ENCODE peak calls at places on chromosomes 7 and 10, in four cellular contexts. One of them, this sample, is unnamed.

GRCh38 chr7:70679666-70680065 is 452.3 kb upstream of the GALNT17 start:
- DNase-seq in GM12878: peak; percentile 46
- DNase-seq in body of pancreas: no peak
- DNase-seq in epithelial cell of esophagus: no peak
- DNase-seq in this sample: no peak

GRCh38 chr7:55593515-55594318 is 21.4 kb upstream of the VOPP1 start:
- DNase-seq in GM12878: no peak
- DNase-seq in body of pancreas: peak; percentile 64
- DNase-seq in epithelial cell of esophagus: peak; percentile 67
- DNase-seq in this sample: peak; percentile 82

GRCh38 chr10:132571565-132572544 is 34.3 kb downstream of the INPP5A start:
- DNase-seq in GM12878: peak; percentile 95
- DNase-seq in body of pancreas: peak; percentile 59
- DNase-seq in epithelial cell of esophagus: peak; percentile 94
- DNase-seq in this sample: peak; percentile 72

GRCh38 chr7:152430857-152431256 is 4.9 kb downstream of the KMT2C start:
- DNase-seq in GM12878: no peak
- DNase-seq in body of pancreas: no peak
- DNase-seq in epithelial cell of esophagus: no peak
- DNase-seq in this sample: no peak

GRCh38 chr10:93977442-93977841 is 16.3 kb upstream of the PLCE1 start:
- DNase-seq in GM12878: no peak
- DNase-seq in body of pancreas: no peak
- DNase-seq in epithelial cell of esophagus: no peak
- DNase-seq in this sample: no peak

GRCh38 chr10:127925471-127926207 is 18.7 kb downstream of the PTPRE start:
- DNase-seq in GM12878: no peak
- DNase-seq in body of pancreas: no peak
- DNase-seq in epithelial cell of esophagus: no peak
- DNase-seq in this sample: no peak

GRCh38 chr7:87797798-87798403 is 78.3 kb downstream of the SLC25A40 start:
- DNase-seq in GM12878: peak; percentile 45
- DNase-seq in body of pancreas: no peak
- DNase-seq in epithelial cell of esophagus: peak; percentile 83
- DNase-seq in this sample: no peak

GRCh38 chr7:114656471-114656870 is 241.9 kb downstream of the FOXP2 start:
- DNase-seq in GM12878: no peak
- DNase-seq in body of pancreas: no peak
- DNase-seq in epithelial cell of esophagus: no peak
- DNase-seq in this sample: no peak

GRCh38 chr10:101050206-101051069 is 11.4 kb upstream of the KAZALD1 start:
- DNase-seq in GM12878: no peak
- DNase-seq in body of pancreas: peak; percentile 80
- DNase-seq in epithelial cell of esophagus: peak; percentile 59
- DNase-seq in this sample: peak; percentile 77

GRCh38 chr7:43647314-43647691 is 64.4 kb downstream of the STK17A start:
- DNase-seq in GM12878: no peak
- DNase-seq in body of pancreas: no peak
- DNase-seq in epithelial cell of esophagus: no peak
- DNase-seq in this sample: no peak

GRCh38 chr7:136925049-136925448 is 56.6 kb downstream of the CHRM2 start:
- DNase-seq in GM12878: no peak
- DNase-seq in body of pancreas: no peak
- DNase-seq in epithelial cell of esophagus: no peak
- DNase-seq in this sample: no peak

GRCh38 chr7:149808311-149808710 is 29.9 kb upstream of the ZNF862 start:
- DNase-seq in GM12878: no peak
- DNase-seq in body of pancreas: no peak
- DNase-seq in epithelial cell of esophagus: no peak
- DNase-seq in this sample: no peak

GRCh38 chr7:149811831-149812490 is 26.2 kb upstream of the ZNF862 start:
- DNase-seq in GM12878: no peak
- DNase-seq in body of pancreas: no peak
- DNase-seq in epithelial cell of esophagus: no peak
- DNase-seq in this sample: no peak

GRCh38 chr7:149813254-149814035 is 24.7 kb upstream of the ZNF862 start:
- DNase-seq in GM12878: no peak
- DNase-seq in body of pancreas: no peak
- DNase-seq in epithelial cell of esophagus: no peak
- DNase-seq in this sample: no peak

GRCh38 chr7:149809215-149809614 is 29.0 kb upstream of the ZNF862 start:
- DNase-seq in GM12878: no peak
- DNase-seq in body of pancreas: peak; percentile 49
- DNase-seq in epithelial cell of esophagus: no peak
- DNase-seq in this sample: no peak

GRCh38 chr7:149811221-149811620 is 27.0 kb upstream of the ZNF862 start:
- DNase-seq in GM12878: no peak
- DNase-seq in body of pancreas: no peak
- DNase-seq in epithelial cell of esophagus: peak; percentile 17
- DNase-seq in this sample: no peak
- TF ChIP-seq CTCF in GM12878: peak; percentile 28
- TF ChIP-seq CTCF in body of pancreas: no peak
- TF ChIP-seq CTCF in epithelial cell of esophagus: peak; percentile 46
- TF ChIP-seq CTCF in this sample: no peak

GRCh38 chr7:30682131-30683083 is at the start of gene CRHR2:
- DNase-seq in GM12878: no peak
- DNase-seq in body of pancreas: no peak
- DNase-seq in epithelial cell of esophagus: no peak
- DNase-seq in this sample: no peak
- TF ChIP-seq CTCF in GM12878: no peak
- TF ChIP-seq CTCF in body of pancreas: peak; percentile 7
- TF ChIP-seq CTCF in epithelial cell of esophagus: no peak
- TF ChIP-seq CTCF in this sample: no peak

GRCh38 chr7:105387621-105388372 is 924 bp downstream of the SRPK2 start:
- DNase-seq in GM12878: no peak
- DNase-seq in body of pancreas: peak; percentile 62
- DNase-seq in epithelial cell of esophagus: peak; percentile 65
- DNase-seq in this sample: peak; percentile 63

GRCh38 chr7:105389889-105390288 is 1.2 kb upstream of the SRPK2 start:
- DNase-seq in GM12878: no peak
- DNase-seq in body of pancreas: no peak
- DNase-seq in epithelial cell of esophagus: no peak
- DNase-seq in this sample: no peak

GRCh38 chr7:105388373-105389089 is at the start of gene SRPK2:
- DNase-seq in GM12878: no peak
- DNase-seq in body of pancreas: peak; percentile 75
- DNase-seq in epithelial cell of esophagus: peak; percentile 80
- DNase-seq in this sample: peak; percentile 84

GRCh38 chr7:105391429-105391828 is 2.7 kb upstream of the SRPK2 start:
- DNase-seq in GM12878: no peak
- DNase-seq in body of pancreas: no peak
- DNase-seq in epithelial cell of esophagus: no peak
- DNase-seq in this sample: no peak

DNA sequence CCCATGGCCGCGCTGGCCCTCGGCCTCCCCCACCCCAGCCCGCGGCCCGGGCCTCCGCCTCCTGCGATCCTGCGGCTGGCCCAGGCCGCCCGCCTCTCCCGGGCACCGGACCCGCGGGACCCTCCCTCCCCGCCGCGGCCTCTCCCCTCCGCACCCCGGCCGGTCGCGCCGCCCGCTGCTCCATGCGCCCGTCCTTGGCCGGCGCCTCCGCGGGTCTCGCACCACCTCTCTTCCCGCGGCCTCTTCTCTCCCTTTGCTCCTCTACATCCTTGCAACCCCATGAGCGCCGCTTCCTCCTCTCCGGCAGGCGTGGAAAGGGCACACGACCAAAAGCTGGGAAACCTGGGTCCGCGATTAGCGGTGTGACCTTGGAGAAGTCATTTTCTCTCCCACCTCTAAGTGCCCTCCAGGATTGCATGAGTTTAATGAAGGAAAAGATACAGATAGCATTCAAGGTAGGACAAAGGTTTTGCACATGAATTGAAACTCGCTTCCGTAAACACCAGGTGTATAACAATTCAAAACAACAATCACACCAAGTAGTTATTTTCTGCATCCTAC is 449 bp upstream of the SRPK2 start:
- DNase-seq in GM12878: no peak
- DNase-seq in body of pancreas: peak; percentile 54
- DNase-seq in epithelial cell of esophagus: peak; percentile 51
- DNase-seq in this sample: peak; percentile 48
- TF ChIP-seq CTCF in GM12878: no peak
- TF ChIP-seq CTCF in body of pancreas: no peak
- TF ChIP-seq CTCF in epithelial cell of esophagus: peak; percentile 20
- TF ChIP-seq CTCF in this sample: no peak

GRCh38 chr7:40723829-40724228 is 589.0 kb downstream of the SUGCT start:
- DNase-seq in GM12878: no peak
- DNase-seq in body of pancreas: no peak
- DNase-seq in epithelial cell of esophagus: no peak
- DNase-seq in this sample: no peak

GRCh38 chr7:40721344-40721949 is 586.6 kb downstream of the SUGCT start:
- DNase-seq in GM12878: no peak
- DNase-seq in body of pancreas: no peak
- DNase-seq in epithelial cell of esophagus: no peak
- DNase-seq in this sample: no peak

DNA sequence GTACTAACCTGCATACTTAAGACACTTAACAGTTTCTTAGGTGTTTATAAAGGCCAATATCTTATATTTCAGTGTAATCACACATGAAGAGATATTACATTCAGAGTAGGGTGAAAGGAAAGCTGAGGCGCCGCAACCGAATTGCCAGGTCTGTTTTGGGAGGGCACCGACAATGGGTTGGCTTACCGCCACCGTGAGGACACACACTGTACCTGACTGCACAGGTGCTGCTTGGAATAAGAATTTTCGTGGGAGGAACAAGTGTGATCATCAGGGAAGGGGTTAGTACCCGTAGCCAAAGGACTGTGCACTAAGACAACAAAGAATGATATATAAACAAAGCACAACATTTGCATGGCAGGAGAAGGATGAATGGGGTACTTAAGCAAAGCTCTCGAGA is 591.8 kb downstream of the SUGCT start:
- DNase-seq in GM12878: no peak
- DNase-seq in body of pancreas: no peak
- DNase-seq in epithelial cell of esophagus: peak; percentile 35
- DNase-seq in this sample: no peak
- TF ChIP-seq CTCF in GM12878: no peak
- TF ChIP-seq CTCF in body of pancreas: no peak
- TF ChIP-seq CTCF in epithelial cell of esophagus: peak; percentile 45
- TF ChIP-seq CTCF in this sample: no peak

GRCh38 chr10:86178401-86179142 is 188.0 kb downstream of the GRID1 start:
- DNase-seq in GM12878: no peak
- DNase-seq in body of pancreas: no peak
- DNase-seq in epithelial cell of esophagus: no peak
- DNase-seq in this sample: no peak
- TF ChIP-seq CTCF in GM12878: peak; percentile 21
- TF ChIP-seq CTCF in body of pancreas: no peak
- TF ChIP-seq CTCF in epithelial cell of esophagus: no peak
- TF ChIP-seq CTCF in this sample: no peak

GRCh38 chr10:119153041-119153440 is 12.5 kb downstream of the SFXN4 start:
- DNase-seq in GM12878: no peak
- DNase-seq in body of pancreas: no peak
- DNase-seq in epithelial cell of esophagus: no peak
- DNase-seq in this sample: no peak

GRCh38 chr10:119153661-119154060 is 11.9 kb downstream of the SFXN4 start:
- DNase-seq in GM12878: no peak
- DNase-seq in body of pancreas: no peak
- DNase-seq in epithelial cell of esophagus: no peak
- DNase-seq in this sample: no peak

GRCh38 chr10:119149157-119149556 is 16.4 kb downstream of the SFXN4 start:
- DNase-seq in GM12878: no peak
- DNase-seq in body of pancreas: no peak
- DNase-seq in epithelial cell of esophagus: no peak
- DNase-seq in this sample: no peak

GRCh38 chr10:119149723-119150122 is 15.8 kb downstream of the SFXN4 start:
- DNase-seq in GM12878: no peak
- DNase-seq in body of pancreas: no peak
- DNase-seq in epithelial cell of esophagus: peak; percentile 13
- DNase-seq in this sample: no peak
- TF ChIP-seq CTCF in GM12878: peak; percentile 7
- TF ChIP-seq CTCF in body of pancreas: no peak
- TF ChIP-seq CTCF in epithelial cell of esophagus: peak; percentile 17
- TF ChIP-seq CTCF in this sample: no peak

GRCh38 chr7:78081344-78081743 is 282.8 kb downstream of the PHTF2 start:
- DNase-seq in GM12878: no peak
- DNase-seq in body of pancreas: no peak
- DNase-seq in epithelial cell of esophagus: no peak
- DNase-seq in this sample: no peak
- TF ChIP-seq CTCF in GM12878: no peak
- TF ChIP-seq CTCF in body of pancreas: no peak
- TF ChIP-seq CTCF in epithelial cell of esophagus: no peak
- TF ChIP-seq CTCF in this sample: no peak

DNA sequence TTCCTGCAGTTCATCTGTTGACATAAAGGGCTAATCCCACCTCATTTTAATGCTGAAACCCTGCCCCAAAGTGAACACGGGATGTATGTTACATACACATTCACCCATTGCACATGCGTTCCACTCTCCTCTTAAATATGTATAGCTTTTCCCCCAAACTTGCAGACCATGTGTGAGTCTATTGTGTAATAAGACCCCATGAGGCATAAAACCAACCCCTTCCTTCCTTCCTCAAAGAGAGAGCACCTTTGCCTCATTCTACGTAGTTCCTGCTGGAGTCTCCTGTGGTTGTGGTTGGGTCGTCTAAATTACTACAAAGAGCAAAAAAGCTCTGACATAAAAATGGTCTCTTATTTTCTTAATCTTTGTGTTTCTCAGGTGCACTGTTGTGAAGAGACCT is 345.7 kb upstream of the KLF6 start:
- DNase-seq in GM12878: no peak
- DNase-seq in body of pancreas: no peak
- DNase-seq in epithelial cell of esophagus: no peak
- DNase-seq in this sample: no peak
- TF ChIP-seq CTCF in GM12878: no peak
- TF ChIP-seq CTCF in body of pancreas: no peak
- TF ChIP-seq CTCF in epithelial cell of esophagus: no peak
- TF ChIP-seq CTCF in this sample: no peak

This sample was measured in transverse colon.